ENCODE peak calls at places on chromosomes 11 and 22, in ten cellular contexts. One of them, this sample, is unnamed.

GRCh38 chr22:25078591-25078990 is 121.1 kb upstream of the CRYBB3 start:
- DNase-seq in tibial nerve: no peak
- DNase-seq in GM04504: no peak
- DNase-seq in pancreas: no peak
- DNase-seq in T-helper 22 cell: no peak
- DNase-seq in mammary epithelial cell: no peak
- DNase-seq in stimulated activated CD4-positive, alpha-beta T cell treated with anti-CD3 and anti-CD28 coated beads, TNF-alpha, amount 100 ng/mL, for 48 hours: no peak
- DNase-seq in neural progenitor cell: no peak
- DNase-seq in A673: no peak
- DNase-seq in activated effector memory CD4-positive, alpha-beta T cell treated with Interleukin-2 at 50 U/mL for 16 hours: no peak
- DNase-seq in this sample: no peak

GRCh38 chr11:26960265-26960664 is 33.6 kb upstream of the FIBIN start:
- DNase-seq in A673: no peak
- DNase-seq in T-helper 22 cell: no peak
- DNase-seq in mammary epithelial cell: peak; percentile 95
- DNase-seq in stimulated activated CD4-positive, alpha-beta T cell treated with anti-CD3 and anti-CD28 coated beads, TNF-alpha, amount 100 ng/mL, for 48 hours: no peak
- DNase-seq in GM04504: no peak
- DNase-seq in pancreas: no peak
- DNase-seq in neural progenitor cell: no peak
- DNase-seq in activated effector memory CD4-positive, alpha-beta T cell treated with Interleukin-2 at 50 U/mL for 16 hours: no peak
- DNase-seq in tibial nerve: no peak
- DNase-seq in this sample: no peak

GRCh38 chr11:39807904-39808303 is 1651.5 kb downstream of the LRRC4C start:
- DNase-seq in neural progenitor cell: no peak
- DNase-seq in GM04504: no peak
- DNase-seq in T-helper 22 cell: no peak
- DNase-seq in mammary epithelial cell: no peak
- DNase-seq in tibial nerve: no peak
- DNase-seq in activated effector memory CD4-positive, alpha-beta T cell treated with Interleukin-2 at 50 U/mL for 16 hours: no peak
- DNase-seq in stimulated activated CD4-positive, alpha-beta T cell treated with anti-CD3 and anti-CD28 coated beads, TNF-alpha, amount 100 ng/mL, for 48 hours: no peak
- DNase-seq in pancreas: no peak
- DNase-seq in A673: no peak
- DNase-seq in this sample: no peak

GRCh38 chr22:23152238-23153114 is 7.2 kb downstream of the RAB36 start:
- DNase-seq in GM04504: no peak
- DNase-seq in tibial nerve: no peak
- DNase-seq in neural progenitor cell: no peak
- DNase-seq in A673: no peak
- DNase-seq in mammary epithelial cell: no peak
- DNase-seq in stimulated activated CD4-positive, alpha-beta T cell treated with anti-CD3 and anti-CD28 coated beads, TNF-alpha, amount 100 ng/mL, for 48 hours: no peak
- DNase-seq in T-helper 22 cell: no peak
- DNase-seq in activated effector memory CD4-positive, alpha-beta T cell treated with Interleukin-2 at 50 U/mL for 16 hours: no peak
- DNase-seq in pancreas: no peak
- DNase-seq in this sample: no peak

GRCh38 chr22:36486619-36487384 is 5.4 kb upstream of the TXN2 start:
- DNase-seq in A673: peak; percentile 61
- DNase-seq in tibial nerve: no peak
- DNase-seq in pancreas: no peak
- DNase-seq in T-helper 22 cell: peak; percentile 19
- DNase-seq in neural progenitor cell: peak; percentile 77
- DNase-seq in activated effector memory CD4-positive, alpha-beta T cell treated with Interleukin-2 at 50 U/mL for 16 hours: peak; percentile 15
- DNase-seq in mammary epithelial cell: peak; percentile 47
- DNase-seq in GM04504: no peak
- DNase-seq in stimulated activated CD4-positive, alpha-beta T cell treated with anti-CD3 and anti-CD28 coated beads, TNF-alpha, amount 100 ng/mL, for 48 hours: peak; percentile 44
- DNase-seq in this sample: no peak

GRCh38 chr11:12377106-12377823 is at the start of gene PARVA:
- DNase-seq in T-helper 22 cell: no peak
- DNase-seq in stimulated activated CD4-positive, alpha-beta T cell treated with anti-CD3 and anti-CD28 coated beads, TNF-alpha, amount 100 ng/mL, for 48 hours: no peak
- DNase-seq in pancreas: peak; percentile 73
- DNase-seq in activated effector memory CD4-positive, alpha-beta T cell treated with Interleukin-2 at 50 U/mL for 16 hours: no peak
- DNase-seq in mammary epithelial cell: peak; percentile 46
- DNase-seq in tibial nerve: peak; percentile 26
- DNase-seq in GM04504: peak; percentile 69
- DNase-seq in A673: peak; percentile 67
- DNase-seq in neural progenitor cell: peak; percentile 93
- DNase-seq in this sample: peak; percentile 65

GRCh38 chr11:65851083-65851579 is 6.8 kb downstream of the CFL1 start:
- DNase-seq in neural progenitor cell: peak; percentile 45
- DNase-seq in A673: peak; percentile 62
- DNase-seq in GM04504: no peak
- DNase-seq in pancreas: no peak
- DNase-seq in activated effector memory CD4-positive, alpha-beta T cell treated with Interleukin-2 at 50 U/mL for 16 hours: no peak
- DNase-seq in T-helper 22 cell: no peak
- DNase-seq in stimulated activated CD4-positive, alpha-beta T cell treated with anti-CD3 and anti-CD28 coated beads, TNF-alpha, amount 100 ng/mL, for 48 hours: no peak
- DNase-seq in mammary epithelial cell: no peak
- DNase-seq in tibial nerve: no peak
- DNase-seq in this sample: no peak

GRCh38 chr11:87722756-87723599 is 452.3 kb downstream of the RAB38 start:
- DNase-seq in stimulated activated CD4-positive, alpha-beta T cell treated with anti-CD3 and anti-CD28 coated beads, TNF-alpha, amount 100 ng/mL, for 48 hours: no peak
- DNase-seq in neural progenitor cell: peak; percentile 47
- DNase-seq in pancreas: no peak
- DNase-seq in mammary epithelial cell: peak; percentile 7
- DNase-seq in A673: peak; percentile 68
- DNase-seq in tibial nerve: no peak
- DNase-seq in activated effector memory CD4-positive, alpha-beta T cell treated with Interleukin-2 at 50 U/mL for 16 hours: no peak
- DNase-seq in T-helper 22 cell: no peak
- DNase-seq in GM04504: peak; percentile 8
- DNase-seq in this sample: peak; percentile 4

GRCh38 chr11:110093407-110094297 is 460 bp downstream of the ZC3H12C start:
- DNase-seq in neural progenitor cell: peak; percentile 67
- DNase-seq in GM04504: peak; percentile 42
- DNase-seq in mammary epithelial cell: peak; percentile 63
- DNase-seq in stimulated activated CD4-positive, alpha-beta T cell treated with anti-CD3 and anti-CD28 coated beads, TNF-alpha, amount 100 ng/mL, for 48 hours: no peak
- DNase-seq in A673: peak; percentile 73
- DNase-seq in tibial nerve: peak; percentile 41
- DNase-seq in T-helper 22 cell: no peak
- DNase-seq in activated effector memory CD4-positive, alpha-beta T cell treated with Interleukin-2 at 50 U/mL for 16 hours: no peak
- DNase-seq in pancreas: peak; percentile 28
- DNase-seq in this sample: peak; percentile 47

This sample was measured in hepatic stellate cell.